ENCODE peak calls at places on chromosomes 12 and 14, in eight cellular contexts. E is astrocyte of the cerebellum, B is glutamatergic neuron, W is thoracic aorta, U is uterus, Q is WTC11, G is left ventricle myocardium inferior, R is tibial artery. Y is an unnamed sample.

GRCh38 chr12:4089147-4089606 is 184.4 kb upstream of the CCND2 start:
- DNase-seq in E (no peak), G (no peak), U (no peak), R (no peak), B (no peak), W (no peak), Q (no peak), Y (no peak)

GRCh38 chr12:118126119-118126757 is 9.7 kb upstream of the PEBP1 start:
- DNase-seq in U (no peak), Q (no peak), R (no peak), B (no peak), E (no peak), G (peak), W (no peak), Y (no peak)

GRCh38 chr12:101697930-101698781 is 716 bp downstream of the CHPT1 start:
- DNase-seq in G (peak), R (peak), W (no peak), B (no peak), E (no peak), Q (no peak), U (peak), Y (peak)

GRCh38 chr14:25111061-25111601 is 61.2 kb upstream of the STXBP6 start:
- DNase-seq in Q (no peak), G (no peak), U (no peak), B (no peak), R (peak), W (no peak), E (peak), Y (no peak)

GRCh38 chr14:23123419-23123818 is 4.4 kb upstream of the CEBPE start:
- DNase-seq in B (no peak), Q (no peak), E (no peak), R (no peak), G (peak), U (peak), W (no peak), Y (no peak)

GRCh38 chr12:131347345-131347714 is 363.6 kb upstream of the SFSWAP start:
- DNase-seq in B (no peak), Q (no peak), E (no peak), G (no peak), R (no peak), W (no peak), U (no peak), Y (no peak)

GRCh38 chr12:62123721-62124203 is 136.4 kb upstream of the USP15 start:
- DNase-seq in E (peak), G (no peak), U (peak), R (peak), W (no peak), Q (peak), B (peak), Y (peak)

GRCh38 chr12:70722584-70723343 is 85.5 kb upstream of the PTPRB start:
- DNase-seq in W (no peak), U (no peak), B (no peak), Q (no peak), G (no peak), E (no peak), R (no peak), Y (peak)

GRCh38 chr12:50732591-50732990 is 31.3 kb upstream of the ATF1 start:
- DNase-seq in B (no peak), U (no peak), R (no peak), Q (no peak), E (peak), W (no peak), G (no peak), Y (no peak)

GRCh38 chr12:15201456-15201855 is 19.8 kb downstream of the RERG start:
- DNase-seq in W (no peak), R (no peak), B (no peak), Q (no peak), E (no peak), U (no peak), G (no peak), Y (no peak)

GRCh38 chr14:80468331-80469122 is 257.2 kb upstream of the DIO2 start:
- DNase-seq in E (peak), U (no peak), W (no peak), G (no peak), B (no peak), Q (no peak), R (no peak), Y (no peak)

GRCh38 chr14:104184911-104185499 is 46.6 kb downstream of the KIF26A start:
- DNase-seq in Q (no peak), G (peak), U (no peak), E (no peak), B (no peak), R (no peak), W (no peak), Y (peak)

GRCh38 chr12:131167334-131167733 is 213.6 kb downstream of the ADGRD1 start:
- DNase-seq in W (no peak), G (no peak), B (no peak), Q (no peak), U (no peak), E (no peak), R (no peak), Y (no peak)

GRCh38 chr14:99441157-99441870 is 39.3 kb downstream of the SETD3 start:
- DNase-seq in Q (peak), E (no peak), G (no peak), R (no peak), B (peak), U (no peak), W (no peak), Y (peak)

GRCh38 chr14:101088395-101088667 is 184.8 kb upstream of the RTL1 start:
- DNase-seq in E (no peak), G (no peak), U (no peak), B (no peak), Q (no peak), R (peak), W (no peak), Y (no peak)

GRCh38 chr12:39296496-39296895 is 146.4 kb downstream of the KIF21A start:
- DNase-seq in W (no peak), B (no peak), R (no peak), E (no peak), Q (no peak), G (no peak), U (no peak), Y (no peak)

GRCh38 chr14:72699852-72700257 is 194.0 kb downstream of the DPF3 start:
- DNase-seq in B (no peak), E (no peak), U (no peak), R (peak), G (peak), W (no peak), Q (no peak), Y (no peak)

GRCh38 chr14:24974591-24975374 is 75.2 kb downstream of the STXBP6 start:
- DNase-seq in G (no peak), W (no peak), B (no peak), R (no peak), E (no peak), U (no peak), Q (no peak), Y (no peak)

GRCh38 chr14:55448146-55448614 is 7.8 kb upstream of the TBPL2 start:
- DNase-seq in U (no peak), E (peak), W (peak), R (no peak), B (no peak), Q (no peak), G (no peak), Y (no peak)

GRCh38 chr14:39472078-39472477 is 39.8 kb upstream of the FBXO33 start:
- DNase-seq in W (no peak), E (no peak), B (no peak), Q (no peak), R (no peak), G (no peak), U (no peak), Y (no peak)

GRCh38 chr14:39474416-39474911 is 42.2 kb upstream of the FBXO33 start:
- DNase-seq in Q (no peak), U (no peak), R (no peak), G (no peak), W (no peak), E (no peak), B (no peak), Y (no peak)

GRCh38 chr14:39467889-39468524 is 35.8 kb upstream of the FBXO33 start:
- DNase-seq in W (no peak), B (peak), U (no peak), E (no peak), Q (peak), R (no peak), G (no peak), Y (peak)

GRCh38 chr14:39469094-39469710 is 37.0 kb upstream of the FBXO33 start:
- DNase-seq in W (no peak), Q (peak), G (no peak), R (no peak), B (peak), E (no peak), U (no peak), Y (peak)
- TF ChIP-seq CTCF in W (no peak), Q (no peak), G (peak), R (no peak), B (peak), E (peak), U (no peak), Y (peak)

DNA sequence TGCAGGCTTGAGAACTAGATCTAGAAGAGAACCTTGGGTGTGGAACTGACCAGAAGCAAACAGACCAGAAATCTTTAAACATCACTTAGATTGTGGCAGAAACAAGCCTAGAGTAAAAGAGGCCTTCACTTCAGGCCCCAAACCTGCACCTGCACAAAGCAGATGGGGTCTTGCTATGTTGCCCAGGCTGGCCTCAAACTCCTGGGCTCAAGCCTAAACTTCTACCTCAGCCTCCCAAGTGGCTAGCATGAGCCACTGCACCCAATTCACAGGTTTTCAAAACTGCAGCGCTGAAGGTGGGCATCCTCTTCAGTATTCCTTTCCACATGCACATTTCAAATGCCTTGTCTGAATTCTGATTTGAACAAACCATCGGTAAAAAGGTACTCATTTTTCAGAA is 19.9 kb downstream of the MOK start:
- DNase-seq in G (no peak), E (no peak), B (no peak), R (no peak), U (no peak), W (no peak), Q (no peak), Y (no peak)
- TF ChIP-seq CTCF in G (no peak), E (no peak), B (no peak), R (no peak), U (no peak), W (no peak), Q (no peak), Y (no peak)

GRCh38 chr12:81259360-81259759 is 181.5 kb downstream of the ACSS3 start:
- DNase-seq in W (no peak), B (no peak), G (no peak), R (no peak), U (no peak), Q (no peak), E (no peak), Y (no peak)

GRCh38 chr12:81255947-81256346 is 178.1 kb downstream of the ACSS3 start:
- DNase-seq in W (no peak), R (no peak), Q (no peak), U (no peak), E (no peak), B (no peak), G (no peak), Y (no peak)

GRCh38 chr12:81263072-81263471 is 185.2 kb downstream of the ACSS3 start:
- DNase-seq in W (no peak), Q (no peak), U (no peak), G (no peak), R (no peak), E (no peak), B (no peak), Y (no peak)

GRCh38 chr12:81257952-81258551 is 180.2 kb downstream of the ACSS3 start:
- DNase-seq in E (peak), W (no peak), U (no peak), G (no peak), Q (no peak), B (no peak), R (no peak), Y (peak)

DNA sequence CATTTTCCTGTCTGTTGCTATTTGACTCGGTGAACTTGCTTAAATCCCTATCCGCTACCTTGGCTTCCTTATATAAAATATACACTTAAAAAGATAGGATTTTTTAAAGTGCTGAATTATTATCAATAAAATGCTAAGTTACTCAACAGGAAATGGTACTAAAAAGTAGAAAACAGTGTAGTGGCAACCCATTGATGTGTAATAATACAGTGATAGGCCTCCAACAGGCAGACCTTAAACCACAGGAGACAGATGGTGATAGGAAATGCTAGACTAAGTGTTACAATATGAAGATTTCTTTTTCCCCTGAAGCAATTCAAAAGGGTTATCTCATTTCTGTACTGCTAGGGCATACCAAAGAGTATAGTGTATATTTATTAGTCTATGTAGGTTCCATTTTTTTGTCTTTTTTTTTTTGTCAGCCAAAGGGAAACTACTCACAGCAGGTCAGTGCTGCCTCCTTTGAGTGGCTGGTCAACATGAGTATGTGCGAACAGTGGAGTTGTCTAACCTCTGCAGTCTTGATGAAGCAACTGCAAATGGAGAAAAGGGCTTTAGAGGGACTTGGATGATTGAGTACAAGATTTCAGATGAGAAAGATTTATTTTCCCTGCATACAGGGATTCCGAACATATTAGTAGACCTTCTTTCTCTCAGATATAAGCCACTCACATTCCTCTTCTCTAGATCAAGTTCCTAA is 183.8 kb downstream of the ACSS3 start:
- DNase-seq in G (no peak), W (no peak), R (no peak), E (no peak), Q (no peak), B (no peak), U (no peak), Y (no peak)
- TF ChIP-seq CTCF in G (no peak), W (no peak), R (no peak), E (no peak), Q (no peak), B (no peak), U (no peak), Y (no peak)

GRCh38 chr14:61730756-61731373 is 31.4 kb upstream of the SNAPC1 start:
- DNase-seq in W (no peak), G (no peak), R (no peak), U (no peak), Q (no peak), E (no peak), B (no peak), Y (no peak)
- TF ChIP-seq CTCF in W (peak), G (peak), R (peak), U (peak), Q (no peak), E (peak), B (peak), Y (peak)

GRCh38 chr12:67457799-67458680 is 188.9 kb downstream of the CAND1 start:
- DNase-seq in G (no peak), W (no peak), R (peak), U (no peak), E (no peak), Q (no peak), B (no peak), Y (no peak)
- TF ChIP-seq CTCF in G (peak), W (peak), R (peak), U (peak), E (peak), Q (no peak), B (no peak), Y (no peak)

DNA sequence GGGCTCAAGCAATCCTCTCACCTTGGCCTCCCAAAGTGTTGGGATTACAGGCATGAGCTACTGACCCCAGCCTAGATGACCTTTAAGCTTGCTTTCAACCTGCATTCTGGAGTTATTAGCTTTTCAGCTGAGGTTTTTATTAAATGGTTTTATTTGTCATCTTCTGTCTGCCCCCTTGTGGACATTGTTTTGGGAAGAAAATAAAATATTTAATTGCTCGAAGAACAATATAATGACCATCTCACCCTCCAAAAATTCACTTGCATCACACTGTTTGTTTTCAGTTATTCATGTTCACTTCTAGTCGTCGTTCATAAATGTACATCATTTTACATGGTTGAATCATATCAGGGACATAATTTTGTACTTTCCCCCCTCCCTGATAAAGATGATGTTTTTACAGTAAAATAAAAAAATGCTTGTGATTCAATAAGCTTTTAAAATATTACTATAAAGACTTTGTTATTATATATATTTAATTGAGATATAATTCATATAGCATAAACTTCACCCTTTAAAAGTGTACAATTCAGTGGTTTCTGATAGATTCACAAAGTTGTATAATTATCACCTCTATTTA is 10.1 kb upstream of the SPATS2 start:
- DNase-seq in U (no peak), E (no peak), R (no peak), B (no peak), G (no peak), W (no peak), Q (no peak), Y (no peak)
- TF ChIP-seq CTCF in U (peak), E (peak), R (peak), B (peak), G (peak), W (peak), Q (peak), Y (peak)

DNA sequence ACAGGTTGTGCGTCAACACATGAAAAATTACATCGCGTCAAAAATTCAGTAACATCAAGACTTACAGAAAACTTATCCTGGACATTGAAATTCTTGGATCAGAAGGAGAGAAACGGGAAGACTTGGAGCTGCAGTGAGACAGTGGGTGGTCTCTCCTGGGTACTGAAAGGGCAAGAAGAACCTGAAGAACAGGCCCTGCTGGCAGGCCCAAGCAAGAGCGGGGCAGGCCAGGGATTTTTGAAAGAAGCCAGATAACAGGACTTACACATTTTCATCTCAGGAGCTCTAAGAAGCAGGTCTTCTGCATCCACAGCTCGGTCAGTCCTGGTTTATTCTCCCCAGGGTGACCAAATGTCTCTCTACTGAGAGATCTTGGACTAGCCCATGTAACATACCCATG is 466.5 kb upstream of the SOX5 start:
- DNase-seq in E (no peak), U (no peak), G (no peak), B (no peak), R (no peak), W (no peak), Q (no peak), Y (no peak)
- TF ChIP-seq CTCF in E (no peak), U (no peak), G (no peak), B (no peak), R (no peak), W (no peak), Q (no peak), Y (no peak)

DNA sequence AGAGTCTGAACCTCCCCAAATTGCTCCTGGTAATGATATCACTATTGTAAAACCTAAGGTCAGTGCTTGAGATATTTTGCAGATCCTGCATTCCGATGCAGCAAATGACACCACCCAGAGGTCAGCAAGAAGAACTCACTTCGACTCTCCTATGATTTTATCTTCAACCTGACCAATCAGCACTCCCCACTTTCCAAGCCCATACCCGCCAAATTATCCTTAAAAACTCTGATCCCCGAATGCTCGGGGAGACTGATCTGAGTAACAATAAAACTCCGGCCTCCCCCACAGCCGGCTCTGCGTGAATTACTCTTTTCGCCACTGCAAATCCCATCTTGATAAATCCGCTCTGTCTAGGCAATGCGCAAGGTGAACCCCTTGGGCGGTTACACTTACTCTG is 1.2 kb downstream of the NPC2 start:
- DNase-seq in U (no peak), W (no peak), Q (no peak), G (no peak), B (no peak), E (no peak), R (peak), Y (no peak)
- TF ChIP-seq CTCF in U (no peak), W (peak), Q (no peak), G (peak), B (no peak), E (peak), R (no peak), Y (peak)